ENCODE peak calls at places on chromosomes 3 and 15, in four cellular contexts. V is PC-3, D is neuronal stem cell, M is fibroblast of lung. B is an unnamed sample.

GRCh38 chr3:125083776-125084175 is 28.0 kb upstream of the HEG1 start:
- DNase-seq in V (no peak), D (no peak), M (peak; percentile 38), B (no peak)

GRCh38 chr3:138082992-138083386 is 32.4 kb downstream of the DZIP1L start:
- DNase-seq in V (peak; percentile 10), D (no peak), M (no peak), B (no peak)

GRCh38 chr15:90957105-90957790 is 2.6 kb downstream of the RCCD1 start:
- DNase-seq in V (peak; percentile 24), D (no peak), M (peak; percentile 31), B (no peak)

GRCh38 chr15:85404922-85405293 is 24.5 kb downstream of the AKAP13 start:
- DNase-seq in V (peak; percentile 42), D (peak; percentile 27), M (no peak), B (no peak)

GRCh38 chr15:26438316-26438715 is 334.6 kb downstream of the GABRB3 start:
- DNase-seq in V (no peak), D (peak; percentile 49), M (no peak), B (no peak)

GRCh38 chr3:119702530-119703527 is at the start of gene CFAP91:
- DNase-seq in V (peak; percentile 94), D (peak; percentile 95), M (peak; percentile 93), B (no peak)

GRCh38 chr3:54243262-54243931 is 121.0 kb downstream of the CACNA2D3 start:
- DNase-seq in V (peak; percentile 34), D (no peak), M (peak; percentile 33), B (peak; percentile 17)

GRCh38 chr15:33211409-33211808 is 16.9 kb upstream of the FMN1 start:
- DNase-seq in V (no peak), D (no peak), M (peak; percentile 44), B (no peak)

GRCh38 chr15:44794072-44794471 is 57.7 kb downstream of the TRIM69 start:
- DNase-seq in V (no peak), D (no peak), M (no peak), B (no peak)

GRCh38 chr3:53890726-53891499 is 746 bp downstream of the SELENOK start:
- DNase-seq in V (peak; percentile 30), D (no peak), M (no peak), B (peak; percentile 44)

GRCh38 chr3:99901200-99901926 is 83.7 kb downstream of the CMSS1 start:
- DNase-seq in V (peak; percentile 98), D (no peak), M (peak; percentile 91), B (peak; percentile 94)

GRCh38 chr15:65940618-65940909 is 71.3 kb downstream of the RAB11A start:
- DNase-seq in V (peak; percentile 65), D (no peak), M (no peak), B (no peak)

GRCh38 chr3:39254806-39255449 is 24.9 kb downstream of the CX3CR1 start:
- DNase-seq in V (peak; percentile 80), D (no peak), M (no peak), B (no peak)

GRCh38 chr3:111728566-111728935 is 130.5 kb upstream of the PHLDB2 start:
- DNase-seq in V (no peak), D (no peak), M (no peak), B (no peak)

GRCh38 chr3:178465260-178466180 is 70.7 kb upstream of the KCNMB2 start:
- DNase-seq in V (no peak), D (no peak), M (no peak), B (no peak)

GRCh38 chr3:178392553-178392952 is 143.7 kb upstream of the KCNMB2 start:
- DNase-seq in V (peak; percentile 23), D (no peak), M (peak; percentile 62), B (no peak)

GRCh38 chr3:90055721-90056120 is 948.3 kb downstream of the EPHA3 start:
- DNase-seq in V (no peak), D (no peak), M (peak; percentile 77), B (no peak)

GRCh38 chr3:188978772-188979171 is 193.0 kb upstream of the TPRG1 start:
- DNase-seq in V (peak; percentile 81), D (no peak), M (peak; percentile 94), B (peak; percentile 15)

GRCh38 chr3:14533457-14533958 is 6.6 kb downstream of the GRIP2 start:
- DNase-seq in V (no peak), D (no peak), M (no peak), B (no peak)

GRCh38 chr3:125129512-125129962 is 73.7 kb upstream of the HEG1 start:
- DNase-seq in V (peak; percentile 79), D (no peak), M (peak; percentile 99), B (peak; percentile 59)

GRCh38 chr3:133447751-133448477 is 48.1 kb downstream of the BFSP2 start:
- DNase-seq in V (no peak), D (no peak), M (no peak), B (no peak)

GRCh38 chr15:25175789-25176615 is 221.2 kb downstream of the SNRPN start:
- DNase-seq in V (no peak), D (no peak), M (no peak), B (no peak)

GRCh38 chr15:56960116-56960515 is 41.7 kb downstream of the TCF12 start:
- DNase-seq in V (no peak), D (no peak), M (no peak), B (no peak)

GRCh38 chr3:30012941-30013543 is 593.4 kb upstream of the TGFBR2 start:
- DNase-seq in V (peak; percentile 92), D (peak; percentile 60), M (peak; percentile 78), B (peak; percentile 63)

GRCh38 chr3:178086419-178086818 is 449.8 kb upstream of the KCNMB2 start:
- DNase-seq in V (no peak), D (no peak), M (no peak), B (no peak)

GRCh38 chr15:80155001-80155377 is 2.2 kb downstream of the FAH start:
- DNase-seq in V (no peak), D (no peak), M (no peak), B (no peak)

GRCh38 chr15:78837131-78837530 is 25.9 kb upstream of the ADAMTS7 start:
- DNase-seq in V (no peak), D (no peak), M (no peak), B (no peak)
- H3K4me2 ChIP-seq in V (no peak overlapping the region), D (no peak overlapping the region), M (no peak overlapping the region), B (no peak overlapping the region)

GRCh38 chr15:70998319-70998718 is 105.7 kb downstream of the LRRC49 start:
- DNase-seq in V (no peak), D (no peak), M (no peak), B (no peak)

DNA sequence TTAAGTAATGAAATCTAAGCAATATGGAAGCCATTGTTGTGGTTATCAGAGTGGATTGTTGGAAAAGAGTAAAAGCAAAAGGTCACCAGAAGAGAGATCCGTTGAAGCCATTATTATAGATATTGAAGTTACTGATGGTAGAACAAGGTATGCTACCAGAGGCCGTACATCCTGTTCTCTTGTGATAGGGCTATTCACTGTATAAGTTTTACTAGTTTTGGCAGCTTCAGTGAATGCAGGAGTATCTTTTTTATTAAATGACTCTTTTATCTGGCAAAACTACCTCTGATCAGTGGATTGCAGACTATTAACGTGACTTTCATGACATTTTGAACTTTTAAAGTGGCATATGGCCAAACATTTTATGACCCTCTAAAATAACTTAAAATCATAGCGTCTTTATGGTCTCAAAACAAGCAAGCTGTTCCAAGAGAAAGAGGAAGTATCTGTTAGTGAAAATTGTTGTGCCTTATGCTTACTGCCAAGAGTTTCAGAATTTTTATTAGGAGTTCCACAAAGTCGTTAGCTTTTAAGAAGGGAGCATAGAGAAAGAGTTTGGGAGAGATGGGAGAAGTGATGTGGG is 102.8 kb downstream of the LRRC49 start:
- DNase-seq in V (no peak), D (no peak), M (no peak), B (no peak)
- H3K4me2 ChIP-seq in V (no peak overlapping the region), D (no peak overlapping the region), M (no peak overlapping the region), B (no peak overlapping the region)

DNA sequence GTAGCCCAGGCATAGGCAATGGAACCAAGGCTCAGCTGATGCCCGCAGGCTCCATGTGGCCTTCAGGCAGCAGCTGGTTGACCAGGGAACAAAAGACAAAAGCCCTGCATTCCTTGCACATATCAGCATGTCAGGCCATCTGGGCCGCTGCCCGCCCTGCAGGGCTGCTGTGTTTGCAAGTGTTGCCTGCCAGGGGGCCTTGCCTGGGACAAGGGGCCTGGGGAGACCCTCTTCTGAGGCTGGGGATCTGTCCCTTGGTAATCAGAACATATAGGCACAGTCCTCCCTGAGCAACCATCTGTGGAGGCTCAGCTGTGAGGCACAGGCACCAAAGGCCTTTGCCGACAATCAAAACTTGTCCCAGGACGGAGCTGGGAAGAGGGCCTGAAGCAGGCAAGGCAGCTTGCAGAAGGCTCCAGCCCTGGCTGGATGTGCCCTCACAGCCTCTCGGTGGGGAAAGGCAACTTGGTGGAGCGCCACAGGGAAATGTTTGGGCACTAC is 138.2 kb downstream of the TPRA1 start:
- DNase-seq in V (no peak), D (no peak), M (no peak), B (no peak)
- H3K4me2 ChIP-seq in V (no peak overlapping the region), D (no peak overlapping the region), M (no peak overlapping the region), B (no peak overlapping the region)

GRCh38 chr3:11034297-11035000 is 41.9 kb downstream of the SLC6A1 start:
- DNase-seq in V (no peak), D (no peak), M (no peak), B (no peak)
- H3K4me2 ChIP-seq in V (no peak overlapping the region), D (no peak overlapping the region), M (no peak overlapping the region), B (no peak overlapping the region)

GRCh38 chr3:152160350-152161011 is 108.2 kb upstream of the MBNL1 start:
- DNase-seq in V (no peak), D (no peak), M (no peak), B (no peak)
- H3K4me2 ChIP-seq in V (no peak overlapping the region), D (no peak overlapping the region), M (no peak overlapping the region), B (no peak overlapping the region)

GRCh38 chr3:23809840-23810341 is 4.1 kb downstream of the UBE2E1 start:
- DNase-seq in V (peak; percentile 61), D (no peak), M (no peak), B (no peak)

GRCh38 chr3:23809294-23809693 is 3.5 kb downstream of the UBE2E1 start:
- DNase-seq in V (peak; percentile 22), D (no peak), M (no peak), B (no peak)

GRCh38 chr3:23810342-23811116 is 4.8 kb downstream of the UBE2E1 start:
- DNase-seq in V (peak; percentile 54), D (peak; percentile 49), M (peak; percentile 37), B (peak; percentile 41)

GRCh38 chr3:23811117-23811487 is 5.3 kb downstream of the UBE2E1 start:
- DNase-seq in V (peak; percentile 56), D (no peak), M (peak; percentile 18), B (peak; percentile 17)

GRCh38 chr3:23811919-23812318 is 6.2 kb downstream of the UBE2E1 start:
- DNase-seq in V (no peak), D (no peak), M (no peak), B (no peak)
- H3K4me2 ChIP-seq in V (peak overlapping the region; percentile 83), D (no peak overlapping the region), M (no peak overlapping the region), B (peak overlapping the region; percentile 78)

DNA sequence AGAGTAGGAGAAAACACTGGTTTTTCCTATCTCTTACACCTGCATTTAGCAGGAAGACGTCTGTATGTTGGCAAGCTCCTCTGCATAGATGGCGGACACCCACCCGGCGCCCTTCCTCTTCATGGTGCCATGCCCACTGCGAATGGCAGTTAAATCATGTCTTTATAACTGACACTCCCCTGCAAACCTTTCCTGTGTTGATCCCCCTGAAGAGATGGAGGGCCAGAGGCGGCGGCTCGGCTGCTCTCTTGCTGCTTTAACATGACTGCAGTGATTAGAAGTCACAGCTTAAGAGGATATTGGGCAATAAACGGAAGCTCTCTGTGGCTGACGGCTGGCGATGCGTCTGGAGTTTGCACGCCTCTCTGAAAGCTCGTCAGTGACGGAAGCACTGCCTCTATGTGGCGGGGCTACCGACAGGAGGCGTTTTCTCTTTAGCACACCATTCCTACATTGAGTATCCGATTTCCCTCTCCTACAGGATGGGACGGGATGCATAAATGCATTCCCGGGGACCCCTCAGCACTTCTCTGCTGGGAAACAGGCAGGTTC is 25.5 kb upstream of the SNRPA1 start:
- DNase-seq in V (no peak), D (peak; percentile 14), M (peak; percentile 40), B (no peak)
- H3K4me2 ChIP-seq in V (no peak overlapping the region), D (peak overlapping the region; percentile 23), M (no peak overlapping the region), B (no peak overlapping the region)

B was measured in HepG2.